ENCODE peak calls at places on chromosomes 12 and 14, in six cellular contexts. V is upper lobe of right lung; I is effector memory CD4-positive, alpha-beta T cell; M is transverse colon; A is endodermal cell; P is mammary epithelial cell. U is an unnamed sample.

GRCh38 chr14:72614365-72614764 is 279.5 kb downstream of the DPF3 start:
- DNase-seq in M (no peak), I (no peak), V (no peak), P (no peak), A (peak; percentile 29), U (no peak)

GRCh38 chr14:51293149-51293925 is 53.3 kb downstream of the TMX1 start:
- DNase-seq in A (no peak), V (no peak), I (no peak), P (peak; percentile 37), M (no peak), U (no peak)

GRCh38 chr12:4221157-4221556 is 52.4 kb upstream of the CCND2 start:
- DNase-seq in V (no peak), M (no peak), A (no peak), I (no peak), P (peak; percentile 60), U (no peak)

GRCh38 chr12:122203301-122203967 is at the start of gene B3GNT4:
- DNase-seq in A (peak; percentile 93), I (peak; percentile 65), V (peak; percentile 88), M (peak; percentile 77), P (peak; percentile 71), U (peak; percentile 95)

GRCh38 chr14:72603639-72604038 is 290.3 kb downstream of the DPF3 start:
- DNase-seq in P (no peak), M (no peak), V (no peak), I (no peak), A (no peak), U (no peak)

GRCh38 chr12:2686280-2686646 is 108.5 kb upstream of the FKBP4 start:
- DNase-seq in A (peak; percentile 46), M (no peak), I (no peak), V (no peak), P (no peak), U (no peak)

GRCh38 chr14:99517643-99518381 is 36.6 kb downstream of the CCNK start:
- DNase-seq in I (no peak), M (peak; percentile 4), V (peak; percentile 64), A (peak; percentile 44), P (no peak), U (peak; percentile 43)

GRCh38 chr12:75815756-75816155 is 215.8 kb downstream of the PHLDA1 start:
- DNase-seq in P (no peak), I (no peak), A (no peak), V (no peak), M (no peak), U (no peak)

GRCh38 chr12:9948606-9949286 is 16.6 kb upstream of the CLEC2A start:
- DNase-seq in P (no peak), I (no peak), M (no peak), V (no peak), A (no peak), U (no peak)

GRCh38 chr14:60311417-60311816 is 62.4 kb downstream of the PPM1A start:
- DNase-seq in V (no peak), A (no peak), M (no peak), P (peak; percentile 11), I (no peak), U (no peak)

GRCh38 chr14:75088566-75089373 is 19.3 kb downstream of the ZC2HC1C start:
- DNase-seq in P (peak; percentile 52), I (peak; percentile 33), V (no peak), M (peak; percentile 35), A (peak; percentile 83), U (peak; percentile 66)

GRCh38 chr12:131634037-131634436 is 76.9 kb upstream of the SFSWAP start:
- DNase-seq in A (peak; percentile 40), V (peak; percentile 37), I (no peak), M (no peak), P (no peak), U (no peak)

GRCh38 chr12:48003226-48004038 is 844 bp downstream of the COL2A1 start:
- DNase-seq in M (no peak), A (peak; percentile 77), V (no peak), I (no peak), P (peak; percentile 2), U (peak; percentile 65)

GRCh38 chr14:101947577-101947903 is 16.8 kb upstream of the DYNC1H1 start:
- DNase-seq in P (no peak), V (peak; percentile 68), M (no peak), A (no peak), I (no peak), U (no peak)

GRCh38 chr14:105092912-105093425 is 27.7 kb upstream of the GPR132 start:
- DNase-seq in I (peak; percentile 49), A (peak; percentile 68), M (peak; percentile 76), V (peak; percentile 88), P (peak; percentile 45), U (no peak)

GRCh38 chr12:89416049-89416792 is 63.9 kb upstream of the DUSP6 start:
- DNase-seq in I (no peak), A (no peak), P (no peak), M (no peak), V (no peak), U (no peak)

GRCh38 chr12:124453419-124454351 is 113.7 kb downstream of the NCOR2 start:
- DNase-seq in A (peak; percentile 71), V (peak; percentile 88), P (no peak), I (peak; percentile 71), M (peak; percentile 80), U (peak; percentile 75)

GRCh38 chr12:27711312-27711682 is 665 bp downstream of the MRPS35 start:
- DNase-seq in P (peak; percentile 37), A (no peak), I (no peak), V (no peak), M (no peak), U (peak; percentile 39)

GRCh38 chr12:131831021-131831571 is 2.9 kb downstream of the MMP17 start:
- DNase-seq in I (no peak), P (peak; percentile 21), V (no peak), M (no peak), A (peak; percentile 77), U (no peak)

GRCh38 chr12:95548056-95548538 is 3.2 kb downstream of the USP44 start:
- DNase-seq in A (peak; percentile 88), V (peak; percentile 74), P (no peak), M (peak; percentile 34), I (no peak), U (peak; percentile 73)

GRCh38 chr14:56185991-56186390 is 67.8 kb downstream of the PELI2 start:
- DNase-seq in I (no peak), M (no peak), P (no peak), A (no peak), V (no peak), U (no peak)

GRCh38 chr12:39239484-39240143 is 203.3 kb downstream of the KIF21A start:
- DNase-seq in I (no peak), M (peak; percentile 51), A (no peak), P (peak; percentile 48), V (no peak), U (no peak)

GRCh38 chr14:104372390-104373054 is 207.0 kb upstream of the C14orf180 start:
- DNase-seq in A (no peak), V (no peak), I (no peak), M (no peak), P (no peak), U (no peak)

DNA sequence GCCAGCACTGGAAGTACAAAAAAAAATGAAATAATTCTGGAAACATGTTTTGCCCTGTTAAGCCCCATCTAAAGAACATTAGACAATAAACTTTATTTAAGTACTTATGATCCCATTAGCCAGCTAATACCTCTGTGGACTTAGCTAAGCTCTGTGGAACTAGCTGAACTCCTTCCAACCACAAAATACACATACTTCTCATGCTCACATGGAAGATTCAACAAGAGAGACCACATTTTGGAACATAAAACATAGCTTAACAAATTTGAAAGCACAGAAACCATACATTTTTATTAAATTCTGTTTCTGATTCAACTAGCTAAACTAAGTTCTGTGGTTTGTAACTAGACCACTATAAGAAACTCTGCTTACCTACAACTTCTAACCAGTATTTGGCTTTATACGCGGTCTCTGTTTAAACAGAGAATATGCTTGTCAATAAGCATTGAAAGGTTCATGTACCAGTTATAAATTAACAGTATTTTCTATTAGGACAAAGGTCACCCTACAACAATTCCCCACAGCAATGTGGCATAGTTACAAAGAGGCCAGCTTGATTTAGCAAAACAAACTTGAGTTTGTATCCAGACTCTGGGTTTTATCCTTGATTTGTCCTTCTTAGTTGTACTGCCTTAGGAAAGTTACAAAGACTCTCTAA is 300.1 kb downstream of the C12orf50 start:
- DNase-seq in M (no peak), I (no peak), V (no peak), P (no peak), A (no peak), U (no peak)
- H3K4me3 ChIP-seq in M (no peak overlapping the region), I (no peak overlapping the region), V (no peak overlapping the region), P (no peak overlapping the region), A (no peak overlapping the region), U (no peak overlapping the region)

DNA sequence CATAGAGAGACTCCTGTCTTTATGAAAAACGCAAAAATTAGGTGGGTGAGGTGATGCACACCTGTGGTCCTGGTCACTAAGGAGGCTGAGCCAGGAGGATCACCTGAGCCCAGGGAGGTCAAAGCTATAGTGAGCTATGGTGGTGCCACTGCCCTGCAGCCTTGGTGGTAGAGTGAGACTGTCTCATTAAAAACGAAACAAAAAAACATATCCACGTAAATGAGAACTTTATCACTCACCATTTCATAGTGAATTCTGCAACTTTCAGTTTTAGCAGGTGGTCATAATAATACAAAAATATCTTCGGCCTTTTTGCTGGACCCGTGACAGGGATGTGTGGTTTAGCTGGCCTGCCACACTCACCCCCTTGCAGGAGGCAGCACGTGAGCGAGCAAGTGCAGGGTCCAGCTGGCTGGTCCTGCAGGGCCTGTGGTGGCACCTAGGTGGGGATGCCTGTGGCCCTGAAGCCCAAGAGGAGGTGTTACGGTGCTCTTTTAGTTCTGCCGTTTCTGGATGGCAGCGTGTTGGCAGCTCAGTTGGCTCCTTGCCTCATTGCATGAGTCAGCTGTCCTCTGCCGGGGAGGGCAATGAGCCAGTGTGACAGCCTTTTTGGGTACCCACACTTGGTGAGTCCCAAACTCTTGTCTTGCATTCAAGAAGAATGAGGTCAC is 1330.7 kb upstream of the TMEM132C start:
- DNase-seq in V (no peak), I (no peak), A (no peak), M (peak; percentile 33), P (peak; percentile 30), U (no peak)
- H3K36me3 ChIP-seq in V (no peaks in the 10 kb centered on the region), I (no peaks in the 10 kb centered on the region), A (no peaks in the 10 kb centered on the region), M (no peaks in the 10 kb centered on the region), P (no peaks in the 10 kb centered on the region), U (no peaks in the 10 kb centered on the region)

DNA sequence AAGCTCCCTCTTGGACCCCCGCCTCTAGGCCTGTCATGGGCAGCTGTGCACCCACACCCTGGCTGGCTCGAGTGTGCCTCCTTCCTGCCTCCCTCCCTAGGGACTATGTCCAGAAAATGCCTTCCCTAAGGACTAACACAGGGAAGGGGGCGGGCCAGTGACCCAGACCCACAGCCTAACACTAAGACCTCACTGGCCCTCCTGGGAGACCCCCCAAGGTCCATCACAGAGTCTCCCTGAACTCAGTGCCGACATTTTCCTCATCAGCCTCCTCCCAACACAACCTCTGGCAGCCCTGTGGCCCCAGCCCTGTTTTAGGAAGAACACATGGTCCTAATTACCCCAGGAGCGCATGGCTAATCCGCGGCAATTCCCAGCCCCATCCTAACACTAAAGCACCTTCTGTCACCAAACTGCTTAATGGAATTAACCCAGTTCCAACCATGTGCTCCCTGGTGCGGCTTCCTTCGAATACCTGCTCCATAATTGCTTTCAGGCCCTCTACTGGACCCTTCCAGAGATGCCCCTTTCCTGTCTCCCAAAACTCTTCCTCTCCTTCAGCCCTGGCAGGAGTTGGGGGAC is 5.6 kb downstream of the MSI1 start:
- DNase-seq in A (peak; percentile 74), I (no peak), M (no peak), P (no peak), V (no peak), U (peak; percentile 30)
- H3K27me3 ChIP-seq in A (no peaks in the 10 kb centered on the region), I (peaks cover 40% of the 10 kb centered on the region), M (peaks cover 10% of the 10 kb centered on the region), P (peaks cover 9% of the 10 kb centered on the region), V (peaks cover 26% of the 10 kb centered on the region), U (peaks cover 9% of the 10 kb centered on the region)

GRCh38 chr12:67843257-67843656 is 146.0 kb upstream of the IFNG-AS1 start:
- DNase-seq in I (no peak), V (no peak), A (no peak), P (no peak), M (no peak), U (no peak)
- H3K4me3 ChIP-seq in I (no peak overlapping the region), V (no peak overlapping the region), A (no peak overlapping the region), P (no peak overlapping the region), M (no peak overlapping the region), U (no peak overlapping the region)